ENCODE peak calls at places on chromosomes 5 and 9, in eight cellular contexts. One of them, this sample, is unnamed.
A peak's percentile ranks its signal among the peaks of the same experiment; 100 is the strongest.

GRCh38 chr5:6321078-6321477 is 57.3 kb downstream of the MED10 start:
- DNase-seq in activated CD4-positive, CD25-positive, alpha-beta regulatory T cell treated with anti-CD3 and anti-CD28 coated beads, Interleukin-2, amount 50 U/mL, for 72 hours: no peak
- DNase-seq in ecto neural progenitor cell: no peak
- DNase-seq in CD8-positive, alpha-beta memory T cell: no peak
- DNase-seq in brain pericyte: no peak
- DNase-seq in colonic mucosa: no peak
- DNase-seq in NCI-H774: no peak
- DNase-seq in OCI-M1: no peak
- DNase-seq in this sample: no peak

GRCh38 chr5:79456890-79457583 is 56.9 kb downstream of the HOMER1 start:
- DNase-seq in activated CD4-positive, CD25-positive, alpha-beta regulatory T cell treated with anti-CD3 and anti-CD28 coated beads, Interleukin-2, amount 50 U/mL, for 72 hours: no peak
- DNase-seq in ecto neural progenitor cell: no peak
- DNase-seq in CD8-positive, alpha-beta memory T cell: no peak
- DNase-seq in brain pericyte: no peak
- DNase-seq in colonic mucosa: no peak
- DNase-seq in NCI-H774: no peak
- DNase-seq in OCI-M1: no peak
- DNase-seq in this sample: no peak

GRCh38 chr9:96158909-96159575 is 142.9 kb downstream of the HSD17B3 start:
- DNase-seq in activated CD4-positive, CD25-positive, alpha-beta regulatory T cell treated with anti-CD3 and anti-CD28 coated beads, Interleukin-2, amount 50 U/mL, for 72 hours: no peak
- DNase-seq in ecto neural progenitor cell: no peak
- DNase-seq in CD8-positive, alpha-beta memory T cell: no peak
- DNase-seq in brain pericyte: no peak
- DNase-seq in colonic mucosa: no peak
- DNase-seq in NCI-H774: no peak
- DNase-seq in OCI-M1: no peak
- DNase-seq in this sample: no peak

GRCh38 chr9:134834217-134834956 is 46.2 kb upstream of the FCN2 start:
- DNase-seq in activated CD4-positive, CD25-positive, alpha-beta regulatory T cell treated with anti-CD3 and anti-CD28 coated beads, Interleukin-2, amount 50 U/mL, for 72 hours: no peak
- DNase-seq in ecto neural progenitor cell: no peak
- DNase-seq in CD8-positive, alpha-beta memory T cell: no peak
- DNase-seq in brain pericyte: no peak
- DNase-seq in colonic mucosa: no peak
- DNase-seq in NCI-H774: no peak
- DNase-seq in OCI-M1: no peak
- DNase-seq in this sample: no peak

GRCh38 chr5:17135050-17135449 is 82.4 kb upstream of the BASP1 start:
- DNase-seq in activated CD4-positive, CD25-positive, alpha-beta regulatory T cell treated with anti-CD3 and anti-CD28 coated beads, Interleukin-2, amount 50 U/mL, for 72 hours: no peak
- DNase-seq in ecto neural progenitor cell: no peak
- DNase-seq in CD8-positive, alpha-beta memory T cell: no peak
- DNase-seq in brain pericyte: no peak
- DNase-seq in colonic mucosa: no peak
- DNase-seq in NCI-H774: no peak
- DNase-seq in OCI-M1: no peak
- DNase-seq in this sample: no peak

GRCh38 chr9:131714161-131714646 is 25.7 kb downstream of the RAPGEF1 start:
- DNase-seq in activated CD4-positive, CD25-positive, alpha-beta regulatory T cell treated with anti-CD3 and anti-CD28 coated beads, Interleukin-2, amount 50 U/mL, for 72 hours: no peak
- DNase-seq in ecto neural progenitor cell: no peak
- DNase-seq in CD8-positive, alpha-beta memory T cell: no peak
- DNase-seq in brain pericyte: peak; percentile 26
- DNase-seq in colonic mucosa: no peak
- DNase-seq in NCI-H774: no peak
- DNase-seq in OCI-M1: no peak
- DNase-seq in this sample: no peak

GRCh38 chr5:135310328-135310989 is 88.6 kb downstream of the MACROH2A1 start:
- DNase-seq in activated CD4-positive, CD25-positive, alpha-beta regulatory T cell treated with anti-CD3 and anti-CD28 coated beads, Interleukin-2, amount 50 U/mL, for 72 hours: no peak
- DNase-seq in ecto neural progenitor cell: peak; percentile 24
- DNase-seq in CD8-positive, alpha-beta memory T cell: no peak
- DNase-seq in brain pericyte: no peak
- DNase-seq in colonic mucosa: no peak
- DNase-seq in NCI-H774: no peak
- DNase-seq in OCI-M1: peak; percentile 71
- DNase-seq in this sample: no peak

GRCh38 chr5:43772601-43773031 is 169.6 kb downstream of the NNT start:
- DNase-seq in activated CD4-positive, CD25-positive, alpha-beta regulatory T cell treated with anti-CD3 and anti-CD28 coated beads, Interleukin-2, amount 50 U/mL, for 72 hours: no peak
- DNase-seq in ecto neural progenitor cell: no peak
- DNase-seq in CD8-positive, alpha-beta memory T cell: no peak
- DNase-seq in brain pericyte: no peak
- DNase-seq in colonic mucosa: no peak
- DNase-seq in NCI-H774: no peak
- DNase-seq in OCI-M1: peak; percentile 97
- DNase-seq in this sample: no peak

GRCh38 chr5:157651011-157651611 is 1.1 kb downstream of the SOX30 start:
- DNase-seq in activated CD4-positive, CD25-positive, alpha-beta regulatory T cell treated with anti-CD3 and anti-CD28 coated beads, Interleukin-2, amount 50 U/mL, for 72 hours: no peak
- DNase-seq in ecto neural progenitor cell: no peak
- DNase-seq in CD8-positive, alpha-beta memory T cell: peak; percentile 55
- DNase-seq in brain pericyte: no peak
- DNase-seq in colonic mucosa: no peak
- DNase-seq in NCI-H774: no peak
- DNase-seq in OCI-M1: no peak
- DNase-seq in this sample: no peak

GRCh38 chr9:22030101-22030598 is 21.0 kb upstream of the CDKN2B start:
- DNase-seq in activated CD4-positive, CD25-positive, alpha-beta regulatory T cell treated with anti-CD3 and anti-CD28 coated beads, Interleukin-2, amount 50 U/mL, for 72 hours: no peak
- DNase-seq in ecto neural progenitor cell: no peak
- DNase-seq in CD8-positive, alpha-beta memory T cell: no peak
- DNase-seq in brain pericyte: peak; percentile 27
- DNase-seq in colonic mucosa: no peak
- DNase-seq in NCI-H774: no peak
- DNase-seq in OCI-M1: peak; percentile 90
- DNase-seq in this sample: no peak

GRCh38 chr5:136242611-136243010 is 49.6 kb upstream of the SMIM32 start:
- DNase-seq in activated CD4-positive, CD25-positive, alpha-beta regulatory T cell treated with anti-CD3 and anti-CD28 coated beads, Interleukin-2, amount 50 U/mL, for 72 hours: no peak
- DNase-seq in ecto neural progenitor cell: no peak
- DNase-seq in CD8-positive, alpha-beta memory T cell: no peak
- DNase-seq in brain pericyte: no peak
- DNase-seq in colonic mucosa: no peak
- DNase-seq in NCI-H774: no peak
- DNase-seq in OCI-M1: no peak
- DNase-seq in this sample: no peak

GRCh38 chr9:108474356-108474755 is 381.4 kb downstream of the ACTL7B start:
- DNase-seq in activated CD4-positive, CD25-positive, alpha-beta regulatory T cell treated with anti-CD3 and anti-CD28 coated beads, Interleukin-2, amount 50 U/mL, for 72 hours: no peak
- DNase-seq in ecto neural progenitor cell: no peak
- DNase-seq in CD8-positive, alpha-beta memory T cell: no peak
- DNase-seq in brain pericyte: no peak
- DNase-seq in colonic mucosa: no peak
- DNase-seq in NCI-H774: no peak
- DNase-seq in OCI-M1: no peak
- DNase-seq in this sample: no peak

GRCh38 chr9:34869390-34869789 is 88.7 kb upstream of the PHF24 start:
- DNase-seq in activated CD4-positive, CD25-positive, alpha-beta regulatory T cell treated with anti-CD3 and anti-CD28 coated beads, Interleukin-2, amount 50 U/mL, for 72 hours: no peak
- DNase-seq in ecto neural progenitor cell: no peak
- DNase-seq in CD8-positive, alpha-beta memory T cell: no peak
- DNase-seq in brain pericyte: no peak
- DNase-seq in colonic mucosa: no peak
- DNase-seq in NCI-H774: no peak
- DNase-seq in OCI-M1: peak; percentile 34
- DNase-seq in this sample: no peak

GRCh38 chr9:104748359-104749031 is 1.0 kb downstream of the NIPSNAP3A start:
- DNase-seq in activated CD4-positive, CD25-positive, alpha-beta regulatory T cell treated with anti-CD3 and anti-CD28 coated beads, Interleukin-2, amount 50 U/mL, for 72 hours: no peak
- DNase-seq in ecto neural progenitor cell: no peak
- DNase-seq in CD8-positive, alpha-beta memory T cell: no peak
- DNase-seq in brain pericyte: no peak
- DNase-seq in colonic mucosa: no peak
- DNase-seq in NCI-H774: no peak
- DNase-seq in OCI-M1: peak; percentile 53
- DNase-seq in this sample: no peak

GRCh38 chr9:75229605-75230332 is 141.5 kb downstream of the OSTF1 start:
- DNase-seq in activated CD4-positive, CD25-positive, alpha-beta regulatory T cell treated with anti-CD3 and anti-CD28 coated beads, Interleukin-2, amount 50 U/mL, for 72 hours: no peak
- DNase-seq in ecto neural progenitor cell: no peak
- DNase-seq in CD8-positive, alpha-beta memory T cell: no peak
- DNase-seq in brain pericyte: no peak
- DNase-seq in colonic mucosa: peak; percentile 68
- DNase-seq in NCI-H774: no peak
- DNase-seq in OCI-M1: no peak
- DNase-seq in this sample: no peak

GRCh38 chr9:63816742-63817621 is 1468.0 kb downstream of the FOXD4L5 start:
- DNase-seq in activated CD4-positive, CD25-positive, alpha-beta regulatory T cell treated with anti-CD3 and anti-CD28 coated beads, Interleukin-2, amount 50 U/mL, for 72 hours: peak; percentile 62
- DNase-seq in ecto neural progenitor cell: peak; percentile 98
- DNase-seq in CD8-positive, alpha-beta memory T cell: peak; percentile 85
- DNase-seq in brain pericyte: peak; percentile 66
- DNase-seq in colonic mucosa: peak; percentile 80
- DNase-seq in NCI-H774: no peak
- DNase-seq in OCI-M1: no peak
- DNase-seq in this sample: no peak

This sample was measured in DMS79.